ENCODE peak calls at places on chromosomes 12 and 14, in nine cellular contexts. G is lower lobe of right lung; B is tibial nerve; A is prostate gland; U is effector memory CD4-positive, alpha-beta T cell; D is Peyer's patch; M is CD8-positive, alpha-beta T cell; J is psoas muscle; V is trophoblast cell. P is an unnamed sample.
A peak's percentile ranks its signal among the peaks of the same experiment; 100 is the strongest.

GRCh38 chr12:4589941-4590340 is 27.9 kb downstream of the DYRK4 start:
- DNase-seq in G (no peak), J (no peak), V (no peak), U (no peak), M (no peak), A (no peak), D (no peak), B (no peak), P (no peak)

GRCh38 chr14:28759056-28759657 is 7.4 kb upstream of the FOXG1 start:
- DNase-seq in A (no peak), J (no peak), G (peak; percentile 16), M (no peak), B (no peak), V (no peak), U (no peak), D (no peak), P (no peak)

GRCh38 chr12:99983721-99984258 is 946 bp downstream of the ANKS1B start:
- DNase-seq in G (no peak), U (no peak), D (no peak), B (no peak), M (no peak), V (peak; percentile 61), A (no peak), J (no peak), P (no peak)

GRCh38 chr14:21505009-21505553 is 6.1 kb downstream of the METTL3 start:
- DNase-seq in A (no peak), J (no peak), B (no peak), V (no peak), D (no peak), M (no peak), U (no peak), G (no peak), P (no peak)

GRCh38 chr14:90829677-90830076 is 13.4 kb upstream of the TTC7B start:
- DNase-seq in V (no peak), B (no peak), M (no peak), G (no peak), J (peak; percentile 39), D (no peak), A (no peak), U (no peak), P (no peak)

GRCh38 chr12:93292731-93293566 is 84.8 kb upstream of the NUDT4 start:
- DNase-seq in G (no peak), U (no peak), J (no peak), V (no peak), D (no peak), B (no peak), A (no peak), M (no peak), P (no peak)

GRCh38 chr12:88756917-88757316 is 176.6 kb upstream of the KITLG start:
- DNase-seq in V (no peak), B (no peak), D (no peak), M (no peak), U (no peak), A (no peak), G (no peak), J (no peak), P (no peak)

GRCh38 chr12:42481368-42481767 is 108.2 kb downstream of the PRICKLE1 start:
- DNase-seq in G (no peak), U (no peak), J (no peak), D (no peak), B (no peak), M (no peak), V (no peak), A (no peak), P (no peak)

GRCh38 chr12:60162988-60163720 is 567.3 kb downstream of the SLC16A7 start:
- DNase-seq in J (no peak), M (no peak), U (no peak), G (no peak), A (no peak), V (no peak), B (no peak), D (no peak), P (no peak)

GRCh38 chr14:32530800-32531199 is 201.7 kb downstream of the AKAP6 start:
- DNase-seq in D (no peak), U (no peak), B (no peak), A (no peak), G (no peak), M (no peak), V (no peak), J (no peak), P (no peak)

GRCh38 chr14:85076111-85076510 is 453.8 kb upstream of the FLRT2 start:
- DNase-seq in D (no peak), M (no peak), U (no peak), J (no peak), A (no peak), B (no peak), V (no peak), G (no peak), P (no peak)

GRCh38 chr12:27185234-27186045 is 58.6 kb upstream of the STK38L start:
- DNase-seq in D (no peak), V (no peak), G (no peak), A (no peak), B (no peak), M (peak; percentile 46), U (no peak), J (no peak), P (peak; percentile 99)

GRCh38 chr14:92058006-92058917 is 18.4 kb upstream of the TRIP11 start:
- DNase-seq in M (no peak), G (no peak), J (no peak), B (no peak), D (no peak), A (no peak), V (no peak), U (no peak), P (no peak)

GRCh38 chr14:100567877-100568163 is 19.4 kb downstream of the BEGAIN start:
- DNase-seq in V (no peak), B (no peak), J (no peak), G (no peak), A (no peak), U (no peak), M (no peak), D (no peak), P (no peak)

GRCh38 chr12:71230542-71230941 is 72.7 kb upstream of the TSPAN8 start:
- DNase-seq in U (no peak), A (no peak), G (no peak), M (no peak), D (no peak), B (no peak), J (no peak), V (no peak), P (no peak)

GRCh38 chr12:101783838-101784237 is 44.6 kb upstream of the SYCP3 start:
- DNase-seq in J (no peak), A (no peak), U (no peak), D (no peak), G (no peak), B (no peak), M (no peak), V (no peak), P (no peak)

GRCh38 chr14:78143489-78144145 is 26.6 kb upstream of the NRXN3 start:
- DNase-seq in J (no peak), D (no peak), M (no peak), U (no peak), V (no peak), B (no peak), A (no peak), G (no peak), P (peak; percentile 83)

GRCh38 chr12:110547090-110547489 is 36.0 kb downstream of the PPTC7 start:
- DNase-seq in A (no peak), G (no peak), D (no peak), J (no peak), M (no peak), V (no peak), B (no peak), U (no peak), P (no peak)

GRCh38 chr12:56723889-56724659 is 1.0 kb downstream of the NACA start:
- DNase-seq in V (peak; percentile 67), G (no peak), J (peak; percentile 81), B (peak; percentile 44), D (peak; percentile 28), A (peak; percentile 76), M (no peak), U (no peak), P (peak; percentile 72)

GRCh38 chr12:58967551-58967950 is 47.2 kb upstream of the LRIG3 start:
- DNase-seq in G (no peak), D (no peak), M (no peak), B (no peak), J (no peak), V (no peak), A (no peak), U (no peak), P (peak; percentile 21)

GRCh38 chr12:88393017-88393767 is 187.1 kb downstream of the KITLG start:
- DNase-seq in J (no peak), M (no peak), G (no peak), D (no peak), A (no peak), U (no peak), B (no peak), V (peak; percentile 63), P (peak; percentile 10)

GRCh38 chr12:64998327-64999156 is 122.6 kb downstream of the WIF1 start:
- DNase-seq in A (no peak), U (no peak), D (no peak), J (no peak), B (no peak), M (no peak), G (no peak), V (no peak), P (no peak)

DNA sequence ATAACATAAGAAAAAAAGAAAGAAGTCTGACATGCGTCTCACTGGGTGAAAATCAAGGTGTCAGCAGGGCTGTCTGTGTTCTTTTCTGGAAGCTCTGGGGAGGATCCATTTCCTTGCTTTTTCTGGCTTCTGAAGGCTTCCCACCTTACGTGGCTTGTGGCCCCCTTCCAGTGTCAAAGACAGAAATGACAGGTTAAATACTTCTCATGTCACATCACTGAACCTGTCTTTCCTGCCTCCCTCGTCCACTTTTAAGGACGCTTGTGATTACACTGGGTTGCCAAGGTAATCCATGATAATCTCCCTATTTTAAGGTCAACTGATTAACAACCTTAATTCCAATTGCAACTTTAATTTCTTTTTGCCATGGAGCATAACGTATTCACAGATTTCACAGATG is 4.6 kb upstream of the PHC1 start:
- DNase-seq in B (no peak), D (no peak), A (no peak), U (no peak), J (no peak), V (peak; percentile 82), G (no peak), M (no peak), P (no peak)
- H3K4me1 ChIP-seq in B (no peaks in the 10 kb centered on the region), D (peaks cover 8% of the 10 kb centered on the region), A (no peaks in the 10 kb centered on the region), U (peaks cover 6% of the 10 kb centered on the region), J (peaks cover 8% of the 10 kb centered on the region), V (peaks cover 3% of the 10 kb centered on the region), G (no peaks in the 10 kb centered on the region), M (peaks cover 6% of the 10 kb centered on the region), P (peaks cover 8% of the 10 kb centered on the region)

GRCh38 chr12:123073962-123074801 is 76.7 kb downstream of the PITPNM2 start:
- DNase-seq in D (no peak), G (no peak), A (no peak), V (no peak), M (no peak), U (no peak), J (no peak), B (no peak), P (no peak)
- H3K27ac ChIP-seq in D (no peak overlapping the region), G (no peak overlapping the region), A (no peak overlapping the region), V (no peak overlapping the region), M (no peak overlapping the region), U (no peak overlapping the region), J (no peak overlapping the region), B (no peak overlapping the region), P (no peak overlapping the region)

GRCh38 chr12:49335955-49336644 is 888 bp downstream of the C1QL4 start:
- DNase-seq in V (no peak), U (no peak), M (no peak), A (no peak), G (no peak), D (no peak), B (no peak), J (no peak), P (no peak)
- H3K27me3 ChIP-seq in V (peaks cover 59% of the 10 kb centered on the region), U (peaks cover 36% of the 10 kb centered on the region), M (peaks cover 18% of the 10 kb centered on the region), A (peaks cover 12% of the 10 kb centered on the region), G (peaks cover 75% of the 10 kb centered on the region), D (peaks cover 29% of the 10 kb centered on the region), B (peaks cover 4% of the 10 kb centered on the region), J (peaks cover 22% of the 10 kb centered on the region), P (peaks cover 70% of the 10 kb centered on the region)

GRCh38 chr14:74262076-74262475 is 22.8 kb downstream of the VSX2 start:
- DNase-seq in D (no peak), B (no peak), M (no peak), A (no peak), V (no peak), G (no peak), U (no peak), J (no peak), P (no peak)
- H3K4me1 ChIP-seq in D (peaks cover 12% of the 10 kb centered on the region), B (no peaks in the 10 kb centered on the region), M (peaks cover 2% of the 10 kb centered on the region), A (peaks cover 2% of the 10 kb centered on the region), V (no peaks in the 10 kb centered on the region), G (peaks cover 13% of the 10 kb centered on the region), U (peaks cover 8% of the 10 kb centered on the region), J (peaks cover 9% of the 10 kb centered on the region), P (peaks cover 3% of the 10 kb centered on the region)

P was measured in astrocyte.